ENCODE peak calls at places on chromosome 14, in four cellular contexts. One of them, this sample, is unnamed.

GRCh38 chr14:56262530-56262929 is 144.3 kb downstream of the PELI2 start:
- DNase-seq in progenitor cell of endocrine pancreas: no peak
- DNase-seq in A673: no peak
- DNase-seq in right atrium auricular region: no peak
- DNase-seq in this sample: no peak

GRCh38 chr14:102930753-102931579 is 8.5 kb downstream of the AMN start:
- DNase-seq in progenitor cell of endocrine pancreas: no peak
- DNase-seq in A673: no peak
- DNase-seq in right atrium auricular region: no peak
- DNase-seq in this sample: no peak

GRCh38 chr14:32606297-32606696 is 277.2 kb downstream of the AKAP6 start:
- DNase-seq in progenitor cell of endocrine pancreas: no peak
- DNase-seq in A673: no peak
- DNase-seq in right atrium auricular region: no peak
- DNase-seq in this sample: no peak

GRCh38 chr14:77409131-77409533 is 14.2 kb downstream of the NOXRED1 start:
- DNase-seq in progenitor cell of endocrine pancreas: no peak
- DNase-seq in A673: no peak
- DNase-seq in right atrium auricular region: no peak
- DNase-seq in this sample: no peak

GRCh38 chr14:34030864-34031263 is 80.0 kb upstream of the EGLN3 start:
- DNase-seq in progenitor cell of endocrine pancreas: no peak
- DNase-seq in A673: no peak
- DNase-seq in right atrium auricular region: no peak
- DNase-seq in this sample: no peak

GRCh38 chr14:34387974-34388533 is 74.0 kb downstream of the SPTSSA start:
- DNase-seq in progenitor cell of endocrine pancreas: no peak
- DNase-seq in A673: no peak
- DNase-seq in right atrium auricular region: no peak
- DNase-seq in this sample: no peak

GRCh38 chr14:64717870-64718269 is 13.6 kb downstream of the PLEKHG3 start:
- DNase-seq in progenitor cell of endocrine pancreas: no peak
- DNase-seq in A673: no peak
- DNase-seq in right atrium auricular region: no peak
- DNase-seq in this sample: no peak

GRCh38 chr14:54676822-54677708 is 110.1 kb downstream of the SAMD4A start:
- DNase-seq in progenitor cell of endocrine pancreas: no peak
- DNase-seq in A673: peak; percentile 91
- DNase-seq in right atrium auricular region: peak; percentile 85
- DNase-seq in this sample: no peak

GRCh38 chr14:72444701-72445100 is 449.2 kb downstream of the DPF3 start:
- DNase-seq in progenitor cell of endocrine pancreas: no peak
- DNase-seq in A673: no peak
- DNase-seq in right atrium auricular region: no peak
- DNase-seq in this sample: no peak

GRCh38 chr14:20846560-20846959 is 43.9 kb upstream of the RNASE1 start:
- DNase-seq in progenitor cell of endocrine pancreas: no peak
- DNase-seq in A673: no peak
- DNase-seq in right atrium auricular region: no peak
- DNase-seq in this sample: no peak

GRCh38 chr14:39381366-39381765 is 50.9 kb downstream of the FBXO33 start:
- DNase-seq in progenitor cell of endocrine pancreas: no peak
- DNase-seq in A673: no peak
- DNase-seq in right atrium auricular region: no peak
- DNase-seq in this sample: no peak

GRCh38 chr14:26531894-26532293 is 65.9 kb downstream of the NOVA1 start:
- DNase-seq in progenitor cell of endocrine pancreas: no peak
- DNase-seq in A673: peak; percentile 31
- DNase-seq in right atrium auricular region: no peak
- DNase-seq in this sample: no peak

GRCh38 chr14:96501383-96501745 is 818 bp upstream of the PAPOLA start:
- DNase-seq in progenitor cell of endocrine pancreas: no peak
- DNase-seq in A673: no peak
- DNase-seq in right atrium auricular region: no peak
- DNase-seq in this sample: no peak

GRCh38 chr14:24674204-24674970 is 40.4 kb upstream of the GZMB start:
- DNase-seq in progenitor cell of endocrine pancreas: no peak
- DNase-seq in A673: no peak
- DNase-seq in right atrium auricular region: no peak
- DNase-seq in this sample: no peak

GRCh38 chr14:28765907-28766504 is 581 bp upstream of the FOXG1 start:
- DNase-seq in progenitor cell of endocrine pancreas: no peak
- DNase-seq in A673: no peak
- DNase-seq in right atrium auricular region: no peak
- DNase-seq in this sample: no peak

GRCh38 chr14:54487771-54488170 is 1.0 kb downstream of the GMFB start:
- DNase-seq in progenitor cell of endocrine pancreas: no peak
- DNase-seq in A673: no peak
- DNase-seq in right atrium auricular region: no peak
- DNase-seq in this sample: no peak

GRCh38 chr14:84181072-84181471 is 1348.9 kb upstream of the FLRT2 start:
- DNase-seq in progenitor cell of endocrine pancreas: no peak
- DNase-seq in A673: no peak
- DNase-seq in right atrium auricular region: no peak
- DNase-seq in this sample: no peak

GRCh38 chr14:22882529-22883190 is 362 bp upstream of the REM2 start:
- DNase-seq in progenitor cell of endocrine pancreas: peak; percentile 53
- DNase-seq in A673: peak; percentile 48
- DNase-seq in right atrium auricular region: no peak
- DNase-seq in this sample: no peak

GRCh38 chr14:55752580-55753365 is 172.8 kb downstream of the KTN1 start:
- DNase-seq in progenitor cell of endocrine pancreas: no peak
- DNase-seq in A673: peak; percentile 67
- DNase-seq in right atrium auricular region: no peak
- DNase-seq in this sample: no peak

GRCh38 chr14:104377256-104377655 is 202.3 kb upstream of the C14orf180 start:
- DNase-seq in progenitor cell of endocrine pancreas: no peak
- DNase-seq in A673: no peak
- DNase-seq in right atrium auricular region: no peak
- DNase-seq in this sample: no peak

GRCh38 chr14:33188880-33189279 is 250.2 kb downstream of the NPAS3 start:
- DNase-seq in progenitor cell of endocrine pancreas: no peak
- DNase-seq in A673: no peak
- DNase-seq in right atrium auricular region: no peak
- DNase-seq in this sample: no peak

GRCh38 chr14:23154876-23155587 is 28.4 kb downstream of the SLC7A8 start:
- DNase-seq in progenitor cell of endocrine pancreas: no peak
- DNase-seq in A673: peak; percentile 92
- DNase-seq in right atrium auricular region: peak; percentile 91
- DNase-seq in this sample: no peak

GRCh38 chr14:88599321-88599720 is 36.5 kb downstream of the ZC3H14 start:
- DNase-seq in progenitor cell of endocrine pancreas: no peak
- DNase-seq in A673: no peak
- DNase-seq in right atrium auricular region: no peak
- DNase-seq in this sample: no peak

GRCh38 chr14:101126376-101127130 is 223.0 kb upstream of the RTL1 start:
- DNase-seq in progenitor cell of endocrine pancreas: no peak
- DNase-seq in A673: no peak
- DNase-seq in right atrium auricular region: peak; percentile 26
- DNase-seq in this sample: peak; percentile 65

GRCh38 chr14:75267141-75267601 is 11.5 kb upstream of the FOS start:
- DNase-seq in progenitor cell of endocrine pancreas: no peak
- DNase-seq in A673: peak; percentile 29
- DNase-seq in right atrium auricular region: no peak
- DNase-seq in this sample: no peak

GRCh38 chr14:84864582-84865271 is 665.2 kb upstream of the FLRT2 start:
- DNase-seq in progenitor cell of endocrine pancreas: no peak
- DNase-seq in A673: no peak
- DNase-seq in right atrium auricular region: no peak
- DNase-seq in this sample: no peak

GRCh38 chr14:75972729-75973480 is 8.9 kb downstream of the TGFB3 start:
- DNase-seq in progenitor cell of endocrine pancreas: no peak
- DNase-seq in A673: no peak
- DNase-seq in right atrium auricular region: no peak
- DNase-seq in this sample: no peak

GRCh38 chr14:28776482-28777266 is 10.1 kb downstream of the FOXG1 start:
- DNase-seq in progenitor cell of endocrine pancreas: no peak
- DNase-seq in A673: no peak
- DNase-seq in right atrium auricular region: no peak
- DNase-seq in this sample: no peak

GRCh38 chr14:85301506-85301905 is 228.4 kb upstream of the FLRT2 start:
- DNase-seq in progenitor cell of endocrine pancreas: no peak
- DNase-seq in A673: no peak
- DNase-seq in right atrium auricular region: no peak
- DNase-seq in this sample: no peak

GRCh38 chr14:77559381-77559780 is 57.1 kb downstream of the SPTLC2 start:
- DNase-seq in progenitor cell of endocrine pancreas: no peak
- DNase-seq in A673: no peak
- DNase-seq in right atrium auricular region: no peak
- DNase-seq in this sample: no peak

DNA sequence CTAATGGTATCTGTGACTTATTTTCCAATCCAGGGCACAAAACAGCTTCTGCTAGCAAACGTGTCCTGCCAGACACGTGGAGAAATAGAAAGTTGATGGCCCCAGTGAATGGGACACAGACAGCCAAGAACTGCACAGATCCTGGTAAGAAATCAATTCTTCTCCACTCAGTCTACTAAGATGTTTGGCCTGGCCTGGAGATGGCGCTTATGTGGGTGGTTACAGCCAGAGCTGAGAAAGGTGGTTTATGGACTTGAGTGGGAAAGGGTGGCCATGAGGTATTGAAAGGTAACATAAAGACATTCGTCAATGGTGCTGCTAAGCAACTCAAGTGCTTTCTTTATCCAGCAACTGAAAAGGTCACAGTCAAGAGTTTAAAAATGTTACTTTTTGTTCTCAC is 2.9 kb downstream of the SLC24A4 start:
- DNase-seq in progenitor cell of endocrine pancreas: no peak
- DNase-seq in A673: no peak
- DNase-seq in right atrium auricular region: no peak
- DNase-seq in this sample: no peak
- TF ChIP-seq CTCF in progenitor cell of endocrine pancreas: no peak
- TF ChIP-seq CTCF in A673: no peak
- TF ChIP-seq CTCF in right atrium auricular region: no peak
- TF ChIP-seq CTCF in this sample: no peak

GRCh38 chr14:80862983-80863382 is 78.6 kb downstream of the CEP128 start:
- DNase-seq in progenitor cell of endocrine pancreas: no peak
- DNase-seq in A673: no peak
- DNase-seq in right atrium auricular region: no peak
- DNase-seq in this sample: no peak
- TF ChIP-seq CTCF in progenitor cell of endocrine pancreas: no peak
- TF ChIP-seq CTCF in A673: peak; percentile 51
- TF ChIP-seq CTCF in right atrium auricular region: no peak
- TF ChIP-seq CTCF in this sample: peak; percentile 45

GRCh38 chr14:59017285-59017965 is 171.0 kb upstream of the DAAM1 start:
- DNase-seq in progenitor cell of endocrine pancreas: no peak
- DNase-seq in A673: no peak
- DNase-seq in right atrium auricular region: no peak
- DNase-seq in this sample: no peak

GRCh38 chr14:59018978-59019377 is 169.5 kb upstream of the DAAM1 start:
- DNase-seq in progenitor cell of endocrine pancreas: no peak
- DNase-seq in A673: peak; percentile 25
- DNase-seq in right atrium auricular region: no peak
- DNase-seq in this sample: no peak

GRCh38 chr14:59018460-59018859 is 170.0 kb upstream of the DAAM1 start:
- DNase-seq in progenitor cell of endocrine pancreas: no peak
- DNase-seq in A673: no peak
- DNase-seq in right atrium auricular region: no peak
- DNase-seq in this sample: no peak

GRCh38 chr14:59022144-59022543 is 166.3 kb upstream of the DAAM1 start:
- DNase-seq in progenitor cell of endocrine pancreas: no peak
- DNase-seq in A673: peak; percentile 25
- DNase-seq in right atrium auricular region: no peak
- DNase-seq in this sample: no peak

DNA sequence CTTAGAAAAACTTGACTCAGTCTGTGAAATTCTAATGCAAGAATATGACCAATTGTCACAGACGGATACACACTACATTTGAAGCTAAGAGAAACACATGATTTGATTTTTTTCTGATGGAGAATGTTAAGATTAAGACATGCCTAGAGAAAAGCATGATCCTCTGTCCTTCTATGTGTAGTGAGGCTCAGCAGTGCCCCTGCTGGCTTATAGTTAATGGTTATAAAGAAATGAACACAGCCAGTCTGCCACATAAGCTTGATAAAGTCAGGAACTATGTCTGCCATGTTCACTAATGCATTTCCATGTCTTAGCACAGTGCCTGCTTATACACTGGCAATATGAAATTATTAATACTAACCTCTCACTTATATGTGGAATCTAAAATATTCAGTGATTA is 168.1 kb upstream of the DAAM1 start:
- DNase-seq in progenitor cell of endocrine pancreas: no peak
- DNase-seq in A673: peak; percentile 50
- DNase-seq in right atrium auricular region: no peak
- DNase-seq in this sample: no peak
- TF ChIP-seq CTCF in progenitor cell of endocrine pancreas: peak; percentile 54
- TF ChIP-seq CTCF in A673: peak; percentile 64
- TF ChIP-seq CTCF in right atrium auricular region: no peak
- TF ChIP-seq CTCF in this sample: peak; percentile 67

GRCh38 chr14:67674480-67675218 is at the start of gene VTI1B:
- DNase-seq in progenitor cell of endocrine pancreas: peak; percentile 62
- DNase-seq in A673: peak; percentile 91
- DNase-seq in right atrium auricular region: peak; percentile 64
- DNase-seq in this sample: peak; percentile 85
- TF ChIP-seq CTCF in progenitor cell of endocrine pancreas: no peak
- TF ChIP-seq CTCF in A673: peak; percentile 43
- TF ChIP-seq CTCF in right atrium auricular region: no peak
- TF ChIP-seq CTCF in this sample: no peak

DNA sequence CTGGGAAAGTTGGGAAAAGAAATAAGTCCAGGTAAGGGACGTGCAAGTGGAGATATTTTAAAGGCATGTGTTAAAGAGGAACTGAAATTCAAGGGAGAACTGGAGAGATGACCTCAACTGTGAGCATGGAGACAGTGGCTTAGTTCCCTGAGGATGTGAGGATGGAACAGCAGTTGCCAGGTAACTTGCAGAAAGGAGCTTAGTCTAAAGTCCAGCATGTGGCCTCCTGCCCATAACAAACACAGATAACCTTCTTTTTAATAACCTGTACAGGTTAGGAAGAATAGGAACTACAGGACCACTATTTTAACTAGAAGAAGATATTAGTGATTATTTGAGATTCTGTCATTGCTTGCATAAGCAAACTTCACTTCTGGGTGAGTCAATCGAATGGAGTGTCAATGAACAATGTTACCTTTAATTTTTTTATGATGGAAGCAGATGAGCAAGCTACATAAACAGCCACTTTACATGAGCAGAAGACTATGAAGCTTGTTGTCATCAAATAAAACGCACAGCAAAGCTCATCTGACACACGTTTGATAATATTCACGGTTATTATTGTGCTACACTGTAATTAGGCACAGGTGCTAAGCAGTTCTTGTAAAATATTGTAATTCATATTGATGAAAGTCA is 291.7 kb upstream of the DDHD1 start:
- DNase-seq in progenitor cell of endocrine pancreas: no peak
- DNase-seq in A673: no peak
- DNase-seq in right atrium auricular region: no peak
- DNase-seq in this sample: no peak
- TF ChIP-seq CTCF in progenitor cell of endocrine pancreas: no peak
- TF ChIP-seq CTCF in A673: no peak
- TF ChIP-seq CTCF in right atrium auricular region: no peak
- TF ChIP-seq CTCF in this sample: no peak

GRCh38 chr14:89958966-89959365 is 3.2 kb downstream of the TDP1 start:
- DNase-seq in progenitor cell of endocrine pancreas: no peak
- DNase-seq in A673: no peak
- DNase-seq in right atrium auricular region: no peak
- DNase-seq in this sample: no peak
- TF ChIP-seq CTCF in progenitor cell of endocrine pancreas: no peak
- TF ChIP-seq CTCF in A673: no peak
- TF ChIP-seq CTCF in right atrium auricular region: no peak
- TF ChIP-seq CTCF in this sample: no peak

This sample was measured in type B pancreatic cell.